ENCODE peak calls at places on chromosomes 7 and 10, in five cellular contexts. M is CD8-positive, alpha-beta memory T cell; C is RWPE1; Z is GM23338; T is left ventricle myocardium inferior. X is an unnamed sample.

GRCh38 chr10:17981766-17982380 is 30.2 kb downstream of the SLC39A12 start:
- DNase-seq in Z (peak), M (no peak), C (peak), T (no peak), X (no peak)

GRCh38 chr7:150479023-150479716 is 28.7 kb downstream of the GIMAP8 start:
- DNase-seq in T (no peak), M (peak), Z (no peak), C (peak), X (no peak)

GRCh38 chr10:15267496-15267895 is 99.0 kb upstream of the NMT2 start:
- DNase-seq in T (no peak), M (no peak), C (no peak), Z (no peak), X (no peak)

GRCh38 chr7:101942603-101943210 is 125.3 kb downstream of the CUX1 start:
- DNase-seq in C (peak), Z (no peak), T (no peak), M (no peak), X (no peak)

GRCh38 chr10:131724891-131725735 is 175.7 kb upstream of the PPP2R2D start:
- DNase-seq in Z (no peak), T (no peak), M (no peak), C (no peak), X (no peak)

GRCh38 chr10:36094091-36094490 is 452.0 kb upstream of the FZD8 start:
- DNase-seq in M (no peak), T (no peak), C (no peak), Z (no peak), X (no peak)

GRCh38 chr7:140541513-140542192 is 62.3 kb upstream of the MKRN1 start:
- DNase-seq in M (no peak), Z (peak), C (peak), T (peak), X (no peak)

GRCh38 chr7:24905996-24906770 is 73.8 kb downstream of the OSBPL3 start:
- DNase-seq in C (peak), M (no peak), Z (no peak), T (no peak), X (no peak)

GRCh38 chr10:95601116-95601719 is 40.0 kb upstream of the SORBS1 start:
- DNase-seq in T (peak), M (peak), C (peak), Z (peak), X (peak)

GRCh38 chr10:108904163-108904878 is 1019.0 kb downstream of the XPNPEP1 start:
- DNase-seq in T (no peak), Z (no peak), C (no peak), M (no peak), X (no peak)

GRCh38 chr10:33047655-33048054 is 89.6 kb upstream of the ITGB1 start:
- DNase-seq in C (no peak), Z (no peak), M (no peak), T (no peak), X (no peak)

GRCh38 chr7:50056131-50056530 is 36.9 kb downstream of the ZPBP start:
- DNase-seq in T (no peak), Z (no peak), C (no peak), M (no peak), X (no peak)

GRCh38 chr10:22658745-22659410 is 55.5 kb downstream of the PIP4K2A start:
- DNase-seq in M (no peak), T (no peak), Z (no peak), C (no peak), X (no peak)

GRCh38 chr10:77925795-77926565 is 575 bp downstream of the DLG5 start:
- DNase-seq in T (peak), C (peak), M (no peak), Z (peak), X (no peak)

GRCh38 chr7:66296555-66296954 is 91.4 kb downstream of the TPST1 start:
- DNase-seq in M (no peak), Z (no peak), C (no peak), T (no peak), X (no peak)

GRCh38 chr10:70296406-70296899 is 12.6 kb upstream of the NPFFR1 start:
- DNase-seq in T (peak), Z (no peak), M (no peak), C (peak), X (no peak)

GRCh38 chr10:88428442-88428841 is 154.7 kb downstream of the RNLS start:
- DNase-seq in T (no peak), C (peak), M (no peak), Z (no peak), X (no peak)

GRCh38 chr7:70460066-70460465 is 671.9 kb upstream of the GALNT17 start:
- DNase-seq in T (no peak), C (no peak), M (no peak), Z (no peak), X (no peak)

X was measured in naive B cell.